ENCODE peak calls at places on chromosomes 16 and 17, in four cellular contexts. C, Z, G and Y are unnamed samples.

GRCh38 chr17:35978346-35978745 is 3.0 kb downstream of the CCL16 start:
- DNase-seq in C (no peak), Z (no peak), G (peak), Y (no peak)

GRCh38 chr16:59701987-59702386 is 967.9 kb upstream of the GOT2 start:
- DNase-seq in C (no peak), Z (no peak), G (no peak), Y (no peak)

GRCh38 chr17:17370711-17371110 is 67.5 kb downstream of the NT5M start:
- DNase-seq in C (no peak), Z (peak), G (no peak), Y (no peak)

GRCh38 chr16:88886311-88886914 is 20.0 kb upstream of the PABPN1L start:
- DNase-seq in C (no peak), Z (no peak), G (no peak), Y (no peak)

GRCh38 chr16:88523381-88524159 is 46.6 kb upstream of the ZC3H18 start:
- DNase-seq in C (no peak), Z (no peak), G (no peak), Y (peak)

GRCh38 chr16:72666267-72666666 is 381.7 kb downstream of the ZFHX3 start:
- DNase-seq in C (no peak), Z (no peak), G (no peak), Y (peak)

GRCh38 chr17:56593073-56593740 is at the start of gene NOG:
- DNase-seq in C (peak), Z (peak), G (peak), Y (no peak)

GRCh38 chr17:78805301-78805700 is 23.2 kb upstream of the CYTH1 start:
- DNase-seq in C (no peak), Z (no peak), G (no peak), Y (no peak)

GRCh38 chr16:53504665-53505064 is 1.7 kb upstream of the AKTIP start:
- DNase-seq in C (no peak), Z (peak), G (peak), Y (no peak)

GRCh38 chr16:9322735-9323134 is 231.3 kb downstream of the HAPSTR1 start:
- DNase-seq in C (no peak), Z (no peak), G (no peak), Y (no peak)

GRCh38 chr17:14320734-14321475 is 20.0 kb downstream of the HS3ST3B1 start:
- DNase-seq in C (no peak), Z (no peak), G (no peak), Y (no peak)

GRCh38 chr16:57764341-57765159 is 29.0 kb downstream of the KATNB1 start:
- DNase-seq in C (peak), Z (no peak), G (peak), Y (peak)

GRCh38 chr17:66675273-66675990 is 159.5 kb upstream of the CACNG5 start:
- DNase-seq in C (no peak), Z (no peak), G (no peak), Y (no peak)

GRCh38 chr16:2034695-2035430 is 8.2 kb downstream of the NHERF2 start:
- DNase-seq in C (no peak), Z (no peak), G (no peak), Y (no peak)

GRCh38 chr17:40065041-40065770 is 2.4 kb downstream of the THRA start:
- DNase-seq in C (no peak), Z (no peak), G (peak), Y (no peak)

GRCh38 chr16:76583466-76583865 is 306.3 kb downstream of the CNTNAP4 start:
- DNase-seq in C (no peak), Z (no peak), G (no peak), Y (no peak)

GRCh38 chr17:37770631-37771518 is 26.0 kb upstream of the HNF1B start:
- DNase-seq in C (peak), Z (no peak), G (peak), Y (peak)

GRCh38 chr17:49498037-49498615 is 3.0 kb downstream of the NGFR start:
- DNase-seq in C (no peak), Z (no peak), G (no peak), Y (no peak)

GRCh38 chr17:32964541-32964940 is 27.1 kb upstream of the SPACA3 start:
- DNase-seq in C (no peak), Z (no peak), G (no peak), Y (no peak)

GRCh38 chr16:67767953-67768352 is 38.4 kb downstream of the RANBP10 start:
- DNase-seq in C (no peak), Z (no peak), G (no peak), Y (no peak)

GRCh38 chr17:47882247-47882646 is 13.8 kb upstream of the SP2 start:
- DNase-seq in C (no peak), Z (no peak), G (peak), Y (no peak)

GRCh38 chr16:20301840-20302239 is 25.5 kb downstream of the GP2 start:
- DNase-seq in C (no peak), Z (no peak), G (no peak), Y (no peak)

GRCh38 chr16:68257251-68257905 is 6.9 kb upstream of the SLC7A6 start:
- DNase-seq in C (no peak), Z (no peak), G (no peak), Y (no peak)

GRCh38 chr16:87436225-87437172 is 44.4 kb downstream of the MAP1LC3B start:
- DNase-seq in C (peak), Z (no peak), G (no peak), Y (no peak)

GRCh38 chr17:20203761-20204263 is 194.7 kb downstream of the SPECC1 start:
- DNase-seq in C (no peak), Z (no peak), G (no peak), Y (no peak)

GRCh38 chr17:64174686-64175456 is 44.9 kb upstream of the ERN1 start:
- DNase-seq in C (peak), Z (no peak), G (peak), Y (no peak)

GRCh38 chr17:69539781-69540319 is 125.4 kb downstream of the MAP2K6 start:
- DNase-seq in C (no peak), Z (no peak), G (peak), Y (no peak)

GRCh38 chr17:72691601-72692000 is 400.9 kb downstream of the SLC39A11 start:
- DNase-seq in C (no peak), Z (no peak), G (no peak), Y (no peak)

GRCh38 chr17:70629902-70630301 is 460.6 kb downstream of the KCNJ2 start:
- DNase-seq in C (no peak), Z (no peak), G (peak), Y (no peak)
- TF ChIP-seq POLR2A in C (no peak), Z (no peak), G (no peak), Y (no peak)

GRCh38 chr17:76382803-76383644 is 1.4 kb upstream of the SPHK1 start:
- DNase-seq in C (no peak), Z (peak), G (peak), Y (peak)
- TF ChIP-seq POLR2A in C (no peak), Z (no peak), G (peak), Y (no peak)

GRCh38 chr17:82073446-82073845 is 7.8 kb upstream of the DUS1L start:
- DNase-seq in C (no peak), Z (no peak), G (no peak), Y (no peak)

GRCh38 chr17:82077617-82078358 is 12.2 kb upstream of the DUS1L start:
- DNase-seq in C (peak), Z (no peak), G (no peak), Y (no peak)

GRCh38 chr17:82078433-82078832 is 12.8 kb upstream of the DUS1L start:
- DNase-seq in C (no peak), Z (no peak), G (no peak), Y (no peak)

GRCh38 chr17:82076785-82077591 is 11.4 kb upstream of the DUS1L start:
- DNase-seq in C (no peak), Z (no peak), G (no peak), Y (no peak)

GRCh38 chr17:82076018-82076784 is 10.6 kb upstream of the DUS1L start:
- DNase-seq in C (no peak), Z (no peak), G (no peak), Y (no peak)
- TF ChIP-seq POLR2A in C (no peak), Z (no peak), G (no peak), Y (no peak)

DNA sequence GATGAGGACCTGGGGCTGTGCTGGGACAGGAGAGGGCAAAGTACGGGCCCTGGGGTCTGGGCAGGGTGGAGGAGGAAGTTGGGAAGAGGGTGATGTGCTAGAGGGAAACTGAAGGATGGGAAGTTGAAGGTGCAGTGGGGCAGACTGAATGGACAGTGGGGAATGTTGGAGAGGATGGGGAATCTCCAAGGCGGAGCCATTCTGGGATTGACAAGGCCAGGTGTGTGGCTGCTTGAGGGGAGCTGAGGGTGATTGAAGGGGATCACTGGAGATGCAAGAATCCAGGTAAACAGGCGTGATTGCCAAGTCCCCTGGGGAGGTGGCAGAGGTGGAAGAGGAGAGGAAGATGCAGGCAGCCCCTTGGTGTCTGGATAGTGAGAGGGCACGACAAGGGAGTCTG is 8.5 kb upstream of the HSD3B7 start:
- DNase-seq in C (no peak), Z (no peak), G (no peak), Y (no peak)
- TF ChIP-seq POLR2A in C (no peak), Z (no peak), G (no peak), Y (no peak)

GRCh38 chr17:27577124-27577761 is 53.7 kb upstream of the LGALS9 start:
- DNase-seq in C (peak), Z (no peak), G (peak), Y (peak)
- TF ChIP-seq POLR2A in C (no peak), Z (no peak), G (no peak), Y (no peak)

GRCh38 chr17:50661348-50661747 is 26.7 kb downstream of the ABCC3 start:
- DNase-seq in C (no peak), Z (no peak), G (no peak), Y (no peak)
- TF ChIP-seq POLR2A in C (no peak), Z (no peak), G (no peak), Y (no peak)

DNA sequence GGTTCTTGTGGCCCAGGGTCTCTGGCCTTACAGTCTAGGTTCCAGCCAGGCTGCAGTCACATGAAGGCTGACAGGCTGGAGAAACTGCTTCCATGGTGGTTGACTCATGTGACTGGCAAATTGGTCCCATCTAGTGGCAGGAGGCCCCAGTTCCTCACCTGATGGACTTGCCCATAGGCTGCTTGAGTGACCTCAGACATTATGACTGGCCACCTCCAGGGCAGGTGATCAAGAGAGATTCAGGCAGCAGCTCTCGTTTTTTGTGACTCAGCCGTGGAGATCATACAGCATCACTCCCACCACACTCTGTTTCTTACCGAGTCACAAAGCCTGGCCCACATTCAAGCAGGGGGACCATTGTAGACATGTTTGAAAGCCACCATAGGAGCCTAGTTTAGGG is 34.5 kb downstream of the SIAH1 start:
- DNase-seq in C (no peak), Z (no peak), G (no peak), Y (no peak)
- TF ChIP-seq POLR2A in C (no peak), Z (no peak), G (no peak), Y (no peak)